ENCODE peak calls at places on chromosomes 12 and 14, in eight cellular contexts. P is SHP77; D is SK-N-SH; Q is iPS-NIHi11; G is type B pancreatic cell; C is iris pigment epithelial cell; S is Jurkat, Clone E6-1; V is NCI-H2029 treated with DMSO at 0.1 percent for 48 hours. M is an unnamed sample.

GRCh38 chr12:77442633-77443032 is 377.3 kb upstream of the E2F7 start:
- DNase-seq in S (no peak), C (no peak), V (no peak), G (no peak), Q (no peak), D (no peak), P (no peak), M (no peak)

GRCh38 chr12:104605685-104606084 is 148.9 kb downstream of the CHST11 start:
- DNase-seq in Q (no peak), V (no peak), S (no peak), P (no peak), G (no peak), D (no peak), C (peak; percentile 62), M (no peak)

GRCh38 chr14:34027990-34028490 is 77.2 kb upstream of the EGLN3 start:
- DNase-seq in C (no peak), D (no peak), V (no peak), S (no peak), G (no peak), P (no peak), Q (no peak), M (no peak)

GRCh38 chr14:77612011-77612620 is 4.3 kb downstream of the SPTLC2 start:
- DNase-seq in G (no peak), S (no peak), V (no peak), C (peak; percentile 34), P (no peak), D (no peak), Q (no peak), M (no peak)

GRCh38 chr14:60974070-60974469 is 6.8 kb downstream of the TRMT5 start:
- DNase-seq in S (no peak), V (no peak), G (no peak), C (no peak), Q (no peak), P (peak; percentile 41), D (no peak), M (no peak)

GRCh38 chr14:68463705-68464104 is 329.2 kb downstream of the ZFP36L1 start:
- DNase-seq in C (peak; percentile 33), V (no peak), Q (no peak), G (no peak), D (no peak), P (no peak), S (no peak), M (no peak)

GRCh38 chr12:103901518-103902173 is 28.6 kb upstream of the HSP90B1 start:
- DNase-seq in D (no peak), V (no peak), G (no peak), C (no peak), Q (no peak), S (peak; percentile 31), P (no peak), M (no peak)

GRCh38 chr14:100825691-100826331 is at the start of gene MEG3:
- DNase-seq in C (peak; percentile 82), Q (no peak), S (no peak), G (no peak), P (no peak), D (no peak), V (no peak), M (no peak)

GRCh38 chr14:75223664-75224154 is 47.3 kb upstream of the TMED10 start:
- DNase-seq in S (peak; percentile 35), V (peak; percentile 11), D (no peak), Q (peak; percentile 42), P (no peak), C (peak; percentile 92), G (no peak), M (peak; percentile 38)

GRCh38 chr12:1947081-1947480 is 28.6 kb upstream of the CACNA2D4 start:
- DNase-seq in G (no peak), V (no peak), D (no peak), P (no peak), S (no peak), C (peak; percentile 53), Q (no peak), M (no peak)

GRCh38 chr12:47396902-47397663 is 308.7 kb downstream of the RPAP3 start:
- DNase-seq in D (no peak), V (no peak), P (no peak), Q (no peak), G (no peak), C (no peak), S (peak; percentile 27), M (no peak)

GRCh38 chr12:113700943-113701342 is 229.3 kb upstream of the LHX5 start:
- DNase-seq in V (no peak), C (peak; percentile 70), S (no peak), P (no peak), Q (peak; percentile 39), G (no peak), D (no peak), M (no peak)

GRCh38 chr12:82910246-82910893 is 223.7 kb downstream of the TMTC2 start:
- DNase-seq in D (no peak), P (no peak), C (no peak), V (no peak), Q (no peak), G (no peak), S (no peak), M (no peak)

GRCh38 chr12:8692573-8692972 is 5.2 kb upstream of the RIMKLB start:
- DNase-seq in S (peak; percentile 24), D (peak; percentile 56), C (peak; percentile 52), P (no peak), G (no peak), V (peak; percentile 93), Q (peak; percentile 85), M (no peak)

GRCh38 chr14:92692822-92693226 is 55.6 kb downstream of the LGMN start:
- DNase-seq in D (peak; percentile 61), S (peak; percentile 72), G (no peak), C (peak; percentile 18), P (peak; percentile 78), Q (no peak), V (peak; percentile 71), M (no peak)

GRCh38 chr12:49098035-49098451 is 3.4 kb upstream of the DHH start:
- DNase-seq in P (peak; percentile 34), Q (peak; percentile 85), D (peak; percentile 78), S (peak; percentile 43), V (peak; percentile 6), C (peak; percentile 41), G (no peak), M (peak; percentile 48)

GRCh38 chr14:68089146-68089715 is 269.7 kb downstream of the RAD51B start:
- DNase-seq in D (no peak), Q (peak; percentile 55), S (no peak), G (no peak), V (no peak), P (peak; percentile 18), C (peak; percentile 62), M (no peak)

GRCh38 chr14:20626274-20626673 is 15.2 kb downstream of the OR6S1 start:
- DNase-seq in D (no peak), P (no peak), C (no peak), Q (no peak), G (no peak), S (no peak), V (no peak), M (no peak)

GRCh38 chr12:89827592-89827991 is 119.0 kb upstream of the ATP2B1 start:
- DNase-seq in P (no peak), C (no peak), Q (no peak), S (no peak), V (no peak), G (no peak), D (no peak), M (no peak)

GRCh38 chr12:93453633-93454032 is 11.9 kb upstream of the UBE2N start:
- DNase-seq in Q (no peak), V (no peak), P (no peak), S (no peak), G (no peak), C (peak; percentile 47), D (no peak), M (no peak)

GRCh38 chr12:94676011-94676709 is 25.8 kb upstream of the TMCC3 start:
- DNase-seq in S (peak; percentile 72), V (no peak), Q (no peak), C (peak; percentile 39), G (no peak), D (no peak), P (no peak), M (peak; percentile 38)

GRCh38 chr14:105477659-105478623 is 3.3 kb downstream of the CRIP2 start:
- DNase-seq in S (no peak), V (no peak), P (no peak), Q (no peak), C (no peak), G (no peak), D (no peak), M (no peak)

GRCh38 chr12:30796508-30796780 is 41.7 kb upstream of the CAPRIN2 start:
- DNase-seq in P (no peak), D (no peak), G (no peak), V (peak; percentile 4), C (peak; percentile 77), S (no peak), Q (peak; percentile 90), M (no peak)

GRCh38 chr12:9104767-9105423 is 10.8 kb downstream of the A2M start:
- DNase-seq in P (no peak), Q (no peak), V (no peak), S (no peak), D (no peak), G (no peak), C (no peak), M (no peak)

M was measured in GM18507.